ENCODE peak calls at places on chromosomes 16 and 17, in seven cellular contexts. X, T, F, G, Y, K and I are unnamed samples.

GRCh38 chr17:8954339-8954738 is 11.2 kb downstream of the PIK3R5 start:
- DNase-seq in X (no peak), T (no peak), F (peak), G (peak), Y (peak), K (no peak), I (no peak)

GRCh38 chr16:53945996-53946395 is 242.0 kb downstream of the FTO start:
- DNase-seq in X (no peak), T (no peak), F (no peak), G (no peak), Y (peak), K (no peak), I (no peak)

GRCh38 chr17:77542551-77543490 is 402.1 kb downstream of the SEC14L1 start:
- DNase-seq in X (peak), T (peak), F (peak), G (peak), Y (peak), K (peak), I (peak)

GRCh38 chr16:68951991-68952877 is 108.9 kb downstream of the TANGO6 start:
- DNase-seq in X (no peak), T (no peak), F (no peak), G (no peak), Y (no peak), K (no peak), I (no peak)

GRCh38 chr16:11491524-11491923 is 95.2 kb downstream of the LITAF start:
- DNase-seq in X (no peak), T (no peak), F (no peak), G (no peak), Y (no peak), K (no peak), I (no peak)

GRCh38 chr17:44363613-44364159 is at the start of gene FAM171A2:
- DNase-seq in X (peak), T (no peak), F (no peak), G (peak), Y (peak), K (peak), I (peak)

GRCh38 chr17:70073799-70074198 is 1.2 kb upstream of the KCNJ16 start:
- DNase-seq in X (no peak), T (no peak), F (no peak), G (no peak), Y (no peak), K (no peak), I (no peak)

GRCh38 chr17:77508047-77508715 is 367.4 kb downstream of the SEC14L1 start:
- DNase-seq in X (no peak), T (no peak), F (no peak), G (no peak), Y (peak), K (no peak), I (no peak)